ENCODE peak calls at places on chromosomes 4 and X, in nine cellular contexts. E is left ventricle myocardium inferior, H is OCI-LY7, K is ovary, F is esophagus squamous epithelium, T is tibial artery, I is kidney, C is fibroblast of lung, B is stomach. L is an unnamed sample.

GRCh38 chr4:16843831-16844508 is 54.5 kb downstream of the LDB2 start:
- DNase-seq in E (no peak), H (no peak), K (no peak), F (no peak), T (no peak), I (no peak), C (peak), B (no peak), L (no peak)

GRCh38 chr4:54165438-54165837 is 63.7 kb upstream of the PDGFRA start:
- DNase-seq in E (no peak), H (no peak), K (no peak), F (no peak), T (no peak), I (no peak), C (peak), B (no peak), L (no peak)

GRCh38 chr4:108303488-108304177 is 134.9 kb upstream of the LEF1 start:
- DNase-seq in E (no peak), H (no peak), K (no peak), F (no peak), T (no peak), I (no peak), C (peak), B (no peak), L (no peak)

GRCh38 chrX:37958493-37959211 is 47.7 kb upstream of the SYTL5 start:
- DNase-seq in E (no peak), H (no peak), K (no peak), F (no peak), T (no peak), I (no peak), C (peak), B (no peak), L (no peak)

GRCh38 chr4:4386296-4386735 is 586 bp upstream of the NSG1 start:
- DNase-seq in E (no peak), H (peak), K (no peak), F (no peak), T (no peak), I (peak), C (no peak), B (no peak), L (no peak)

GRCh38 chrX:152632445-152633097 is 5.1 kb upstream of the GABRQ start:
- DNase-seq in E (peak), H (peak), K (no peak), F (no peak), T (peak), I (no peak), C (peak), B (peak), L (no peak)

GRCh38 chrX:51614353-51614752 is 4.4 kb downstream of the CENPVL3 start:
- DNase-seq in E (no peak), H (peak), K (no peak), F (no peak), T (no peak), I (no peak), C (peak), B (no peak), L (no peak)

GRCh38 chrX:135480076-135480475 is 40.4 kb upstream of the INTS6L start:
- DNase-seq in E (no peak), H (no peak), K (no peak), F (no peak), T (no peak), I (no peak), C (no peak), B (no peak), L (no peak)

GRCh38 chr4:2048831-2049230 is 10.3 kb upstream of the NAT8L start:
- DNase-seq in E (no peak), H (no peak), K (no peak), F (no peak), T (no peak), I (peak), C (no peak), B (peak), L (peak)

GRCh38 chrX:118347131-118347530 is 1.2 kb downstream of the WDR44 start:
- DNase-seq in E (no peak), H (no peak), K (no peak), F (no peak), T (no peak), I (no peak), C (peak), B (no peak), L (no peak)

GRCh38 chrX:47796433-47796906 is 40.2 kb upstream of the ZNF81 start:
- DNase-seq in E (no peak), H (no peak), K (no peak), F (no peak), T (no peak), I (no peak), C (peak), B (no peak), L (no peak)

GRCh38 chr4:4572821-4573220 is 31.0 kb upstream of the STX18 start:
- DNase-seq in E (no peak), H (no peak), K (no peak), F (no peak), T (no peak), I (no peak), C (no peak), B (no peak), L (no peak)

GRCh38 chr4:123398803-123399637 is 2.4 kb downstream of the SPRY1 start:
- DNase-seq in E (peak), H (peak), K (peak), F (no peak), T (peak), I (peak), C (peak), B (peak), L (peak)

GRCh38 chr4:38889143-38889542 is 21.5 kb downstream of the FAM114A1 start:
- DNase-seq in E (no peak), H (no peak), K (no peak), F (no peak), T (no peak), I (no peak), C (peak), B (no peak), L (no peak)

GRCh38 chr4:102299708-102300107 is 45.6 kb downstream of the SLC39A8 start:
- DNase-seq in E (peak), H (peak), K (peak), F (no peak), T (no peak), I (no peak), C (peak), B (peak), L (no peak)

GRCh38 chrX:6228720-6229119 is at the start of gene NLGN4X:
- DNase-seq in E (no peak), H (no peak), K (peak), F (no peak), T (no peak), I (no peak), C (peak), B (no peak), L (no peak)

GRCh38 chr4:76380561-76380960 is 40.4 kb downstream of the CCDC158 start:
- DNase-seq in E (no peak), H (no peak), K (no peak), F (no peak), T (no peak), I (no peak), C (no peak), B (no peak), L (no peak)

GRCh38 chr4:98744372-98745150 is 86.2 kb upstream of the TSPAN5 start:
- DNase-seq in E (no peak), H (no peak), K (no peak), F (no peak), T (no peak), I (no peak), C (no peak), B (no peak), L (no peak)

GRCh38 chr4:107937040-107937439 is 5.7 kb downstream of the CYP2U1 start:
- DNase-seq in E (no peak), H (no peak), K (no peak), F (no peak), T (no peak), I (no peak), C (no peak), B (no peak), L (no peak)

GRCh38 chrX:56564921-56565861 is 1.8 kb downstream of the UBQLN2 start:
- DNase-seq in E (no peak), H (peak), K (no peak), F (no peak), T (no peak), I (no peak), C (peak), B (no peak), L (no peak)

GRCh38 chr4:4787421-4787820 is 72.0 kb upstream of the MSX1 start:
- DNase-seq in E (no peak), H (peak), K (no peak), F (no peak), T (no peak), I (no peak), C (no peak), B (no peak), L (no peak)

GRCh38 chrX:123971963-123972362 is 10.5 kb downstream of the STAG2 start:
- DNase-seq in E (no peak), H (no peak), K (peak), F (no peak), T (no peak), I (no peak), C (no peak), B (no peak), L (no peak)

DNA sequence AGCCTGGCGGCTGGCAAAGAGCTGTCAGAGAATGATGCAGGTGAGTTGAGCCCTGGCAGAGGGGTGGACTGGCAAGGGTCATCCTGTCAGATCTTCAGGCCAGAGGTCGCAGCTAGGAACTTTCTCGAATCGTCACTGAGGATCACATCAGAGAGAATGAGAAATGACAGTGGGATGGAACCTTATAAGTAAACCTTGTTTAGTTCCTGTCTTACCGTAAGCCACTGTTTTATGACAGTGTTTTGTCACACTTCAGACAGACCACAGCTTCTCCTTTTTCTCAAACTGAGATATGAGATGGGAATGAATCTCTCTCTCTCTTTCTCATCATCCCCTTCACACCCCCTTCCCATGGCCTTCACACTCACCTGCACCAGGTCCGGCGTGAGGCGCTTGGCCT is 9.3 kb downstream of the DIPK2B start:
- DNase-seq in E (no peak), H (no peak), K (no peak), F (no peak), T (no peak), I (peak), C (no peak), B (no peak), L (no peak)
- H3K27ac ChIP-seq in E (no peak), H (no peak), K (no peak), F (no peak), T (no peak), I (no peak), C (no peak), B (no peak), L (no peak)

GRCh38 chr4:81566076-81566663 is 94.5 kb upstream of the RASGEF1B start:
- DNase-seq in E (no peak), H (no peak), K (no peak), F (no peak), T (no peak), I (no peak), C (no peak), B (no peak), L (no peak)
- H3K4me3 ChIP-seq in E (peak), H (peak), K (no peak), F (peak), T (peak), I (peak), C (peak), B (peak), L (peak)

DNA sequence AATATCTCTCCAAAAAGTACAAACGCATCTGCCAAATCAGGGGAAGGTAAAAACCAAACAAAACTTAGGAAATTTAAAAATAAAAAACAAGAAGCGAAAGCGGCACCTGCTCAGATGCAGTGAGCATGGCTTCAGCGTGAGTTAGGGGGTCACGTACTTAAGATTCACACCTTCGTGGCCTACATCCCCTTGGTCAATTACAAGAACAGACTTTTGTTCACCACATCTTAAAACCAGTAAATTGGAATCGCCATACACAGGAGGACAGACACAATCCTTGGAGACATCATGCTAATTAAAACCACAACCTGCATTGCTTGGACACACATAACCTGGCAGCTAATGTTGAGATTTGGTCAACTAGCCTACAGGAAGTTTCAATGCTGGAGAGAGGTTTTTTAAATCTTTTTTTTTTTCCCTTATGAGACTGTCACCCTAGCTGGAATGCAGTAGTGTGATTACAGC is 12.5 kb upstream of the SEL1L3 start:
- DNase-seq in E (no peak), H (peak), K (no peak), F (no peak), T (no peak), I (no peak), C (no peak), B (no peak), L (no peak)
- H3K27ac ChIP-seq in E (no peak), H (peak), K (no peak), F (no peak), T (no peak), I (no peak), C (no peak), B (peak), L (no peak)

DNA sequence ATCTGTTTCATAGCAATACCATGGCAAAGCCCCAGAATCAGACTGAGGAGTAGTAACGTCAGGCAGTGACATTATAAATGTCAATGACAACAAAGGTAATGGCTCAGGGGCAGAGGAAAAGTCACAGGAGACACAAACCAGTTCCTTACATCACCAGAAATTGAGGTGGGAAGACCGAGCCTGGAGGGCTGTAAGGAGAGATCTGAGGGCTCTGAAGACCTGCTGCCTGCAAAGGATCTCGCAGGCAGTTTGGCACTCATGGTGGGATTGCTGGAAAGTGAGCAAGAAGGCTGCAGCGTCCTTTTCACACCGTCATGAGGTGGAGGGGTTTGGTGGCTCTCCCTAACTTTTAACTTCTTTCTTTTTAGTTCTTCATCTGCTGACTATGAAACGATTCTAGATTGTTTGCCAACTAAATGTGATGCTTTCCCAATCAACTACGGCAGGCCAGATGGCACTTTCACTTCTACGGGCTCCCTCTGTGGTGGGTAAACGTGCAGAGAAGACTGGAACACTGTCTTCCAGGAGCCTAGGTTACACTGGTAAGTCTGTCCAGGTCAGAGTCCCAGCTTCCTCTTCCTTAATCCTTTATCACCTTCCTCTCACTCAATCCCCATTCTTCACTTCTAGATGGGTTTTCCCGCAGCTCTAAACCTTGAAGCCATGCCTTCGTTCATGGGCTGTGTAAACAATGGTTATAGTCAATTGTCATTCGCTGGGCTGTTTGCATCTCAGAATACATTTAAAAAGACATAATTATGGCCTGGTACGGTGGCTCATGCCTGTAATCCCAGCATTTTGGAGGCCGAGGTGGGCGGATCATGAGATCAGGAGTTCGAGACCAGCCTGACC is 58.2 kb downstream of the TBC1D9 start:
- DNase-seq in E (no peak), H (no peak), K (no peak), F (no peak), T (no peak), I (no peak), C (no peak), B (no peak), L (no peak)
- H3K4me3 ChIP-seq in E (no peak), H (no peak), K (no peak), F (no peak), T (no peak), I (no peak), C (no peak), B (peak), L (no peak)

GRCh38 chrX:101708180-101708579 is 48.5 kb upstream of the ARMCX2 start:
- DNase-seq in E (no peak), H (no peak), K (no peak), F (no peak), T (no peak), I (no peak), C (no peak), B (no peak), L (no peak)
- H3K27ac ChIP-seq in E (no peak), H (no peak), K (no peak), F (no peak), T (no peak), I (no peak), C (no peak), B (no peak), L (no peak)

DNA sequence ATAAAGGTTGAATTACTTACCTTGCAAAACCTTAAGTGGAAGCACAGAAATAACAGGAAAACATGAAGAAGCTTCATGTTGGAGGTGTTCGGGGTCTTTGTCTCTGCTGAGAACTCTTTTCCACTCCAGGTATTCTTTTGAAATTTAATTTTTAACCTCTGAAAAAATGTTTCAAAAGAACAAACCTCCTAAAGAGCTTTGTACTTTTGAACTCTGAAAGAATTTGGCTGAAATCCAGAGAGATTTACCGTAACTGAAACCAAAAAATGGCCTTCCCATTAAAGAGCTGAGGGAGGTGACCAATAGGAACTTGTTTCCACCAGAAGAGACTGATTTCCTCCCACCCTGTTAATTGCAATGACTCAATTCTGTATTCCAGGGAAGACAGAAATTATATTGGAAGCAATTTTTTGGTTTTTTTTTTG is at the start of gene CFI:
- DNase-seq in E (no peak), H (no peak), K (no peak), F (no peak), T (no peak), I (no peak), C (peak), B (no peak), L (no peak)
- H3K4me3 ChIP-seq in E (peak), H (no peak), K (no peak), F (peak), T (no peak), I (peak), C (peak), B (no peak), L (peak)

L was measured in coronary artery.